ENCODE peak calls at places on chromosomes 2 and 18, in six cellular contexts. J is SK-N-SH, F is neural progenitor cell, M is MM.1S, L is OCI-LY7, V is GM23338. W is an unnamed sample.

GRCh38 chr2:70958759-70959158 is 19.7 kb upstream of the ANKRD53 start:
- DNase-seq in J (no peak), F (no peak), M (no peak), L (no peak), V (no peak), W (no peak)

GRCh38 chr2:98446850-98447249 is 2.2 kb downstream of the INPP4A start:
- DNase-seq in J (no peak), F (no peak), M (peak; percentile 46), L (no peak), V (no peak), W (no peak)

GRCh38 chr2:130918421-130918820 is 81.7 kb downstream of the ARHGEF4 start:
- DNase-seq in J (no peak), F (no peak), M (no peak), L (no peak), V (peak; percentile 57), W (no peak)

GRCh38 chr2:196980498-196980897 is 54.0 kb upstream of the PGAP1 start:
- DNase-seq in J (no peak), F (no peak), M (no peak), L (no peak), V (no peak), W (no peak)

GRCh38 chr2:54652540-54652939 is 70.9 kb upstream of the EML6 start:
- DNase-seq in J (no peak), F (no peak), M (no peak), L (no peak), V (no peak), W (peak; percentile 64)

GRCh38 chr2:21812766-21813165 is 689.0 kb downstream of the TDRD15 start:
- DNase-seq in J (no peak), F (peak; percentile 53), M (no peak), L (no peak), V (peak; percentile 10), W (no peak)

GRCh38 chr18:48563027-48563426 is 24.2 kb downstream of the CTIF start:
- DNase-seq in J (no peak), F (no peak), M (no peak), L (no peak), V (no peak), W (peak; percentile 39)

GRCh38 chr2:660477-661214 is 16.6 kb downstream of the TMEM18 start:
- DNase-seq in J (no peak), F (peak; percentile 63), M (no peak), L (no peak), V (peak; percentile 77), W (no peak)

GRCh38 chr18:21000667-21001066 is 110.9 kb downstream of the ROCK1 start:
- DNase-seq in J (no peak), F (no peak), M (no peak), L (no peak), V (no peak), W (peak; percentile 76)

DNA sequence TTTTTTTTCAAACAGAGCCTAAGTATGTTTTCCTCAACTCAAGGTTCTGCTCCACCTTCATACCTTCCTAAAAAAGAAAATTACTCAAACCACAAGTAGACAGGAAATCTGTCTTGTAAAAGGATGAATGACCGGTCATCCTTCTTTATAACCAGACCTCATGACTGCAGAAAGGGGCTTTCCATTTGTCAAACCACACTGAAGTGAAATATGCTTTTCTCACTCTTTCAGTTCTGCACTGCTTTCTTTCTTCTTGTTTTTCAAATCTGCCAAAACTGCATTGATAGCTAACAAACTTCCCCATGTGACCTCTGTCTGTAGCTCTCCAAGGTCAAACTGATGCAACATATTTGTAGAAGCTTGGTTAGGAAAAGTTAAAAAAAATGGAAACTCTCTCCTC is 308.9 kb upstream of the CCDC68 start:
- DNase-seq in J (no peak), F (no peak), M (peak; percentile 93), L (peak; percentile 37), V (no peak), W (no peak)
- TF ChIP-seq EZH2phosphoT487 in J (no peak), F (no peak), M (no peak), L (no peak), V (no peak), W (no peak)

DNA sequence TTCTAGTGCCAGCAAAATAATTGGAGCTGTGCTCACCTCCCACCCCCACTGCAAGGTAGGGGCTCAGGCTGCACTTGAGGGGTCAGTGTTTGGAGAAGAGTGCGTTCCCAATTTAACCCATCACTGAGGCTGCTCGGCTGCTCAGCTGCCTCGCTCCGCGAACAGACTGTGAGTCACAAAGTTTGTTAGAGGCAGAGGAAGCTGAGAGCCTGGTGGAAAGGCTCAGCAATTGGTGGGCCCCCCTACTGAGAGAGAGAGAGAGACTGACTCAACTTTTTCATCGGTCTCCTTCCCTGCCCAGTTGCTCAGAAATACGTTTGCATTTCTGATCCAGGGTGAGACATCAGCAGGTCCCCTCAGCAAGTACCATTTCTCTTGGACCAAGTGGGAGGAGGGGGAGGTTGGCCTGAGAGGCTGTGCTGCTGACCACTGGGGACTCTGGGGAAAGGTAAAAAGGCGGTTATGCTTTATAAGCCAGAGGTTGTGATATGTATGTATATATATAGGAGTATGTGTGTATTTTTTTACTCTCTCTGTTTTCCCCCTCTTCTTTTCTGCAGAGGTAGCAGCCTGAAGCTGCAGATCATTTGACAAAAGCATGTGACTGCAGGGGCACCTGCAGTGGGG is 1.5 kb downstream of the EFR3B start:
- DNase-seq in J (peak; percentile 48), F (peak; percentile 68), M (no peak), L (no peak), V (peak; percentile 55), W (peak; percentile 69)
- TF ChIP-seq EZH2phosphoT487 in J (no peak), F (no peak), M (no peak), L (no peak), V (no peak), W (no peak)

GRCh38 chr2:239272626-239273025 is 128.2 kb downstream of the HDAC4 start:
- DNase-seq in J (no peak), F (no peak), M (no peak), L (no peak), V (no peak), W (no peak)

GRCh38 chr2:239273280-239274234 is 127.3 kb downstream of the HDAC4 start:
- DNase-seq in J (no peak), F (no peak), M (no peak), L (no peak), V (no peak), W (no peak)

GRCh38 chr2:239275037-239275685 is 125.7 kb downstream of the HDAC4 start:
- DNase-seq in J (peak; percentile 90), F (no peak), M (no peak), L (no peak), V (no peak), W (peak; percentile 87)

GRCh38 chr2:239275871-239276812 is 124.7 kb downstream of the HDAC4 start:
- DNase-seq in J (peak; percentile 90), F (no peak), M (no peak), L (no peak), V (no peak), W (no peak)

GRCh38 chr2:239274391-239275001 is 126.3 kb downstream of the HDAC4 start:
- DNase-seq in J (peak; percentile 75), F (peak; percentile 72), M (no peak), L (no peak), V (no peak), W (peak; percentile 45)
- TF ChIP-seq EZH2phosphoT487 in J (no peak), F (no peak), M (no peak), L (no peak), V (no peak), W (no peak)

GRCh38 chr18:77107218-77107815 is 25.3 kb downstream of the MBP start:
- DNase-seq in J (no peak), F (no peak), M (no peak), L (no peak), V (no peak), W (no peak)

GRCh38 chr18:77106331-77106730 is 26.3 kb downstream of the MBP start:
- DNase-seq in J (no peak), F (no peak), M (no peak), L (no peak), V (no peak), W (no peak)

GRCh38 chr18:77108821-77109692 is 23.5 kb downstream of the MBP start:
- DNase-seq in J (no peak), F (no peak), M (no peak), L (no peak), V (no peak), W (no peak)

GRCh38 chr18:77110400-77110799 is 22.2 kb downstream of the MBP start:
- DNase-seq in J (no peak), F (no peak), M (no peak), L (no peak), V (peak; percentile 25), W (no peak)

DNA sequence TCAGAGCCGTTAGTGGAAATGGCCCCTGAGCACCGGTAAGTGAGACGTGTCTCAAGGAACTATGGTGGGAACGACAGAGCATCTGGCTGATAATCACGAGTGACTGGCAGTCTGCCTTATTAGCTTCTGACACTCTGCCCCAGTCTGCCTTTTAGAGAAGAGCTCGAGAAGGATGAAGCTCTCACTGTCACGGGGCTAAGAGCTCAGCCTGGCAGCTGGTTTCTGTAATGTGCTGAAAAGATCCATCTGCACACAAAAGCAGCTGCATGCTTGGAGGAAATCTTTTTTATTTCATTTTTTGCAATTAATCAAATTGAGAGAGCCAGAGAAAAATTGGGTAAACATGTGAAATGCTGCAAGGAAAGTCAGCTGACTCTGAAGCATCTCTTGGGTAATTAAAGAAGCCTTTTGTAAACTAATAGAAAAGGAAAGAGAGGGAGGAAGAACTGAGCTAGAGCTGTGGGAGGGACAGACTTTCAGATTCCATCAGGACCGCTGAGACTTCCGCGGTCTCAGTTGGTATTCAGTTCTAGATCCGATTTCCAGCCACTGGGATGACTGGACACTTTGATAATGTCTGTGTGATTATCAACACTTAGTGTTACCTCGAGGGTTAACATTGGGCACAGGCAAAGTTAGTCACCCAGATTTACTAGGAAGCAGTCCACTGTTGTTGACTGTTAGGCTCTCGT is 24.4 kb downstream of the MBP start:
- DNase-seq in J (no peak), F (peak; percentile 26), M (peak; percentile 26), L (peak; percentile 29), V (no peak), W (no peak)
- TF ChIP-seq EZH2phosphoT487 in J (no peak), F (no peak), M (no peak), L (no peak), V (no peak), W (no peak)

DNA sequence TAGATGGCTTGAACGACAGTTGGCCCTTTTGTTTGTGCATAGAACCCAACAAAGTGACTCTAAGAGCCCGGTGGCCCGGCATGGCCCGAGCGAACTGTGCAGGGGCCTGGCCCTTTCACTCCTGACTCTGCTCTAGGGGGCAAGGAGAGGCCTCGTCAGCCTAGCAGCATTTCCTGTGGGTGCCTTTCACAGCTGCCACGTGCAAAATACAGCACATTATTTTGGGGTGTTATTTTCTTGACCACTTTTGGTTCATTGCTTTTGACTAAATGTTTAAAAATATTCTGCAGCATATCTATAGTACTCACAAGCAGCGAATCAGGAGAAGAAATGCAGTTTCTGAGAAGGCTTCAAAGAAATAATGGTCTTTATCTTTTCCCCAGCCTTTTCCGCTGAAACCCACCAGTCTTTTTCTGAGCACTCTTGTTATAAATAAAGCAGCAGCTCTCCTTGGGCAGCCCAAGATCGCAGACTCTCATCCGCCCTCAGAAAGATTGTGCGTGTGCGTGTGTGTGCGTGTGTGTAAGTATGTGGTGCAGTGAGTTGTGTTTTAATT is 31.3 kb downstream of the DGKD start:
- DNase-seq in J (no peak), F (no peak), M (peak; percentile 49), L (peak; percentile 72), V (no peak), W (no peak)
- TF ChIP-seq EZH2phosphoT487 in J (no peak), F (no peak), M (no peak), L (no peak), V (no peak), W (no peak)

DNA sequence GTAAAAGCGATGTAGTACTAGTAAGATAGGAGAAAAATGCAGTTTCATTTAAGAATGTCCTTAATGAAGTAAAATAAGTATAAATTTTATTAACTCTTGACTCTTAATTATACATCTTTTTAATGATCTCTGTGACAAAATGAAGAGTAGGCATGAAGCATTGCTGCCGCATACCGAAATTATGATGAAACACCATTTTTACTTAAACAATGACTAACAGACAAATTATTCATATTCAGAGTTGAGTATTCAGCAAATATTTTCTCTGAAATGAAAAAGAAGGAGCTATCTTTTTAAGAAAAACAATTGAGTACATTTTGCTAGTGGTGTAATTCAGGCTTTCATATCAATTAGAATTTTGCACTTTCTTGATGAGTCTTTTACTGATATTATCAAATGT is 150.6 kb upstream of the DOCK10 start:
- DNase-seq in J (no peak), F (no peak), M (no peak), L (no peak), V (no peak), W (peak; percentile 58)
- TF ChIP-seq EZH2phosphoT487 in J (no peak), F (no peak), M (no peak), L (no peak), V (no peak), W (no peak)